ENCODE peak calls at places on chromosomes 2 and 18, in four cellular contexts. U is AG04449, S is epithelial cell of proximal tubule, O is neural progenitor cell. G is an unnamed sample.

GRCh38 chr2:96927420-96928171 is 57.7 kb upstream of the SEMA4C start:
- DNase-seq in U (no peak), S (no peak), O (no peak), G (peak; percentile 22)

GRCh38 chr2:27857417-27858172 is 32.6 kb downstream of the RBKS start:
- DNase-seq in U (peak; percentile 31), S (peak; percentile 97), O (no peak), G (no peak)

GRCh38 chr2:236579746-236580315 is 10.2 kb downstream of the ACKR3 start:
- DNase-seq in U (no peak), S (no peak), O (no peak), G (no peak)

GRCh38 chr18:22745966-22746365 is 187.2 kb upstream of the RBBP8 start:
- DNase-seq in U (no peak), S (no peak), O (no peak), G (no peak)

GRCh38 chr18:9643549-9643948 is 29.2 kb upstream of the PPP4R1 start:
- DNase-seq in U (peak; percentile 91), S (peak; percentile 93), O (peak; percentile 49), G (peak; percentile 88)

GRCh38 chr2:144084114-144084661 is 435.7 kb downstream of the ZEB2 start:
- DNase-seq in U (peak; percentile 73), S (peak; percentile 94), O (no peak), G (peak; percentile 43)

GRCh38 chr2:36886664-36887063 is 79.7 kb downstream of the STRN start:
- DNase-seq in U (no peak), S (no peak), O (no peak), G (no peak)

GRCh38 chr2:198137733-198138132 is 333.3 kb downstream of the PLCL1 start:
- DNase-seq in U (no peak), S (no peak), O (peak; percentile 28), G (no peak)

GRCh38 chr2:173456960-173457359 is 102.3 kb downstream of the CDCA7 start:
- DNase-seq in U (no peak), S (no peak), O (peak; percentile 59), G (no peak)

GRCh38 chr2:24009680-24010476 is at the start of gene MFSD2B:
- DNase-seq in U (no peak), S (no peak), O (peak; percentile 47), G (no peak)

GRCh38 chr2:128373346-128374000 is 54.8 kb upstream of the HS6ST1 start:
- DNase-seq in U (no peak), S (no peak), O (no peak), G (no peak)

GRCh38 chr2:179990676-179991317 is 16.3 kb downstream of the CWC22 start:
- DNase-seq in U (no peak), S (no peak), O (no peak), G (no peak)

GRCh38 chr2:31163011-31163540 is 24.8 kb upstream of the GALNT14 start:
- DNase-seq in U (no peak), S (no peak), O (peak; percentile 58), G (no peak)

GRCh38 chr2:37639631-37640030 is 31.8 kb downstream of the CDC42EP3 start:
- DNase-seq in U (no peak), S (no peak), O (no peak), G (no peak)

DNA sequence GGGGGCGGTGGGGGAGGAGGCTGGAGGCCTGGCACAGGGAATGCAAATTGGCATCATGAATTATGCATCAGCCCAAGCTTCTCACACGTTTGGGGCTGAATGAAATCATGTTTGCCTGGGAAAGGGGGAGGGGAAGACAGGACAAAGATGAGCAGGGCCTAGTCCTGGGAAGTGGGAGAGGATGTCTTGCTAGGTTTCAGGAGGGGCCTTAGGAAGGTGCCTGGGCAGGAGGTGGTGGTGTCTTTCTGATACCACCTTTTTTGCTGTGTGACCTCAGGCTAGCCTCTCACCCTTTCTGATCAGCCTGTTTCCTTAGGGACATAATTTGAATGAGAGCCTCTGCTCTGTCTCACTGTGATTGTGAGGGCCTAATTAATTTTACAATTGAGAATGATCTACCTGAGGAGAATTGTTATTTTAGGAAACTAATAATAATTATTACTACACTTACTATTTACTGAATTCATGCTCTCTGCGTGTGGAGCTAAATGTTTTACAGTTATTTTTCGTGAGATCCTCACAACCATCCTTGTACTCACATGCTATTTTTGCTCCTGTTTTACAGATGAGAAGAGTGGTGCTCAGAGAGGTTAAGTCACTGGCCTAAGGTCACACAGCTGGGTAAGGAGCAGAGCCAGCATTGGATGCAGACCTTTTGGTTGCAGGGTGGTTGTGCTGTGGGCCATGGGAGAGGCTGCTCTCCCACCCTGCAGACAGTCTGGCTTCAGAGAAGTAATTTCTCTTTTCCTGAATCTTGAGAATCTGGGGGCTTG is 39.6 kb downstream of the INHBB start:
- DNase-seq in U (no peak), S (no peak), O (peak; percentile 30), G (no peak)
- H3K4me3 ChIP-seq in U (no peak overlapping the region), S (no peak overlapping the region), O (no peak overlapping the region), G (no peak overlapping the region)

GRCh38 chr2:58237741-58238140 is 3.4 kb downstream of the FANCL start:
- DNase-seq in U (no peak), S (no peak), O (peak; percentile 25), G (no peak)

GRCh38 chr2:58240938-58241755 is at the start of gene FANCL:
- DNase-seq in U (peak; percentile 12), S (peak; percentile 10), O (peak; percentile 94), G (peak; percentile 41)

GRCh38 chr2:58235988-58236387 is 5.1 kb downstream of the FANCL start:
- DNase-seq in U (no peak), S (no peak), O (no peak), G (no peak)

GRCh38 chr2:58240595-58240937 is 559 bp downstream of the FANCL start:
- DNase-seq in U (no peak), S (peak; percentile 12), O (no peak), G (no peak)

GRCh38 chr2:58239243-58239642 is 1.9 kb downstream of the FANCL start:
- DNase-seq in U (no peak), S (no peak), O (no peak), G (no peak)
- H3K4me3 ChIP-seq in U (no peak overlapping the region), S (no peak overlapping the region), O (peak overlapping the region; percentile 90), G (no peak overlapping the region)

DNA sequence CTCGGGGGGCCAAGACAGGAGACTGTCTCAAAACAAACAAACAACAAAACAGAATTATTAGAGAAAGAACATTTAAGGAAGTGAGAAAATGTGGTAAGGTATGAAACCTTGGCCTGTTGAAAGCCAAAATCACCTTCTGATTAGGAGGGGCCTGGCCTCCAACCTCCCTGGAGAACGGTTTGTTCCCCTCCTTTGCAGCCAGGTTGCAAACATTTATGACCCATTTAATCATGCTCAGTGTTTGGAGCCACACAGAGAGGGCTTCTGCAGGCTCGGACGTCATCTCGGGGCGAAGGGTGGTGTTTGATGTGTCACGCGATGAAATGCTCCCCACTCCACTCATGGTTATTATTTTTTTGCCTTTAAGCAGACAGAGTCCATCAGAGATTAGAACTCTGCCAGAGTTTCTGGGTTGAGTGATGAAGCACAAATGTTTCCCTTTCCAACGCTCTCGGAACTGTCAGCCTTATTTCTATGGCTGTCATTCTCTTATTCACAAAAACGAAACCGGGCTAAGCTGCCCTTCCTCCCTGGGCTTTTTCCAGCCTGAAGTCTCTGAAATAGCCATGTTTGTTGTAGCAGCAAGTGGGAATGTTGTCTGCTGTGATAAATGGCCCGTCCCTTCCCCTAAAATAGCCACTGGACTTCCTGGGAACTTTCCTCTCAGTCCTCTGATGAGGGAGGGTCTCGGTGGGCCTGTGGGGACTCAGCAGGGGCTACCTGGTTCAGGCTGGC is 33.6 kb upstream of the ROCK2 start:
- DNase-seq in U (no peak), S (no peak), O (no peak), G (no peak)
- H3K4me3 ChIP-seq in U (no peak overlapping the region), S (no peak overlapping the region), O (no peak overlapping the region), G (no peak overlapping the region)

GRCh38 chr2:55153564-55154315 is 78.4 kb downstream of the CLHC1 start:
- DNase-seq in U (no peak), S (no peak), O (no peak), G (no peak)

GRCh38 chr2:55156326-55156725 is 75.8 kb downstream of the CLHC1 start:
- DNase-seq in U (no peak), S (no peak), O (no peak), G (no peak)

GRCh38 chr2:55154525-55155030 is 77.5 kb downstream of the CLHC1 start:
- DNase-seq in U (no peak), S (no peak), O (no peak), G (no peak)

GRCh38 chr2:55155764-55156221 is 76.3 kb downstream of the CLHC1 start:
- DNase-seq in U (no peak), S (no peak), O (no peak), G (no peak)

GRCh38 chr2:55155206-55155605 is 76.9 kb downstream of the CLHC1 start:
- DNase-seq in U (no peak), S (no peak), O (no peak), G (no peak)
- H3K4me3 ChIP-seq in U (no peak overlapping the region), S (no peak overlapping the region), O (no peak overlapping the region), G (no peak overlapping the region)

G was measured in skeletal muscle cell.